ENCODE peak calls at places on chromosome 21, in six cellular contexts. U is GM12878, D is GM12891, G is K562, K is H1, Z is HepG2. H is an unnamed sample.

GRCh38 chr21:38186869-38187268 is 69.9 kb upstream of the KCNJ15 start:
- DNase-seq in K (no peak), G (no peak), Z (no peak), U (no peak), D (no peak), H (no peak)

GRCh38 chr21:32461503-32461902 is 49.0 kb downstream of the EVA1C start:
- DNase-seq in U (no peak), K (no peak), G (no peak), Z (no peak), D (no peak), H (no peak)

GRCh38 chr21:15976807-15977206 is 247.0 kb downstream of the USP25 start:
- DNase-seq in D (no peak), G (no peak), K (no peak), Z (no peak), U (no peak), H (no peak)

GRCh38 chr21:26845066-26845749 is at the start of gene ADAMTS1:
- DNase-seq in D (no peak), U (no peak), G (no peak), K (peak; percentile 68), Z (peak; percentile 4), H (no peak)

GRCh38 chr21:28769683-28770082 is 223.0 kb downstream of the LTN1 start:
- DNase-seq in G (no peak), U (no peak), K (no peak), D (no peak), Z (no peak), H (no peak)

GRCh38 chr21:25039461-25040380 is 567.6 kb downstream of the MRPL39 start:
- DNase-seq in K (no peak), U (peak; percentile 82), G (peak; percentile 1), Z (no peak), D (no peak), H (no peak)

GRCh38 chr21:26946744-26947446 is 20.0 kb downstream of the ADAMTS5 start:
- DNase-seq in G (no peak), K (no peak), D (no peak), U (no peak), Z (no peak), H (no peak)

GRCh38 chr21:38388219-38388618 is 110.1 kb downstream of the ERG start:
- DNase-seq in K (no peak), Z (no peak), G (no peak), D (no peak), U (no peak), H (no peak)

GRCh38 chr21:29217818-29218252 is 80.9 kb upstream of the BACH1 start:
- DNase-seq in G (peak; percentile 23), D (no peak), K (no peak), U (no peak), Z (peak; percentile 17), H (no peak)

GRCh38 chr21:33685613-33686197 is 43.4 kb downstream of the ITSN1 start:
- DNase-seq in G (no peak), Z (peak; percentile 77), U (no peak), K (no peak), D (no peak), H (no peak)

GRCh38 chr21:14900058-14900457 is 164.7 kb downstream of the NRIP1 start:
- DNase-seq in D (no peak), G (no peak), U (no peak), Z (no peak), K (no peak), H (no peak)

GRCh38 chr21:32747396-32747795 is 19.6 kb upstream of the SYNJ1 start:
- DNase-seq in D (no peak), K (no peak), G (no peak), U (no peak), Z (no peak), H (no peak)

GRCh38 chr21:15967661-15968060 is 237.9 kb downstream of the USP25 start:
- DNase-seq in U (no peak), K (peak; percentile 17), D (no peak), Z (no peak), G (no peak), H (no peak)

GRCh38 chr21:14545906-14546480 is at the start of gene SAMSN1:
- DNase-seq in D (no peak), G (peak; percentile 91), K (no peak), Z (no peak), U (peak; percentile 78), H (no peak)

GRCh38 chr21:43808367-43808766 is 19.0 kb downstream of the RRP1 start:
- DNase-seq in G (no peak), U (no peak), D (no peak), Z (no peak), K (no peak), H (no peak)

GRCh38 chr21:39375446-39375845 is 26.6 kb upstream of the HMGN1 start:
- DNase-seq in U (no peak), Z (no peak), K (no peak), G (no peak), D (no peak), H (no peak)

GRCh38 chr21:26732442-26733221 is 112.6 kb downstream of the ADAMTS1 start:
- DNase-seq in Z (peak; percentile 6), U (no peak), D (no peak), K (peak; percentile 34), G (peak; percentile 12), H (no peak)

GRCh38 chr21:16419188-16419874 is 689.5 kb downstream of the USP25 start:
- DNase-seq in K (no peak), D (no peak), U (no peak), Z (peak; percentile 12), G (no peak), H (no peak)

GRCh38 chr21:15022608-15023261 is 42.1 kb downstream of the NRIP1 start:
- DNase-seq in Z (no peak), U (no peak), K (no peak), G (no peak), D (no peak), H (no peak)

GRCh38 chr21:28543975-28544374 is 448.7 kb downstream of the LTN1 start:
- DNase-seq in K (no peak), D (no peak), G (no peak), U (no peak), Z (no peak), H (no peak)

GRCh38 chr21:45972353-45972715 is 9.2 kb upstream of the COL6A1 start:
- DNase-seq in K (no peak), D (no peak), U (no peak), Z (no peak), G (no peak), H (peak; percentile 19)

GRCh38 chr21:45971487-45972352 is 9.8 kb upstream of the COL6A1 start:
- DNase-seq in K (no peak), D (no peak), G (no peak), U (no peak), Z (no peak), H (no peak)

GRCh38 chr21:45974073-45975016 is 7.2 kb upstream of the COL6A1 start:
- DNase-seq in U (no peak), G (peak; percentile 42), D (peak; percentile 32), Z (no peak), K (no peak), H (peak; percentile 54)

GRCh38 chr21:45973475-45974072 is 8.0 kb upstream of the COL6A1 start:
- DNase-seq in G (peak; percentile 72), K (no peak), Z (peak; percentile 49), D (peak; percentile 90), U (no peak), H (peak; percentile 80)

GRCh38 chr21:45972716-45973474 is 8.7 kb upstream of the COL6A1 start:
- DNase-seq in G (no peak), D (no peak), K (no peak), Z (no peak), U (no peak), H (peak; percentile 25)
- TF ChIP-seq TAF1 in G (no peak), D (no peak), K (no peak), Z (no peak), U (no peak), H (no peak)

DNA sequence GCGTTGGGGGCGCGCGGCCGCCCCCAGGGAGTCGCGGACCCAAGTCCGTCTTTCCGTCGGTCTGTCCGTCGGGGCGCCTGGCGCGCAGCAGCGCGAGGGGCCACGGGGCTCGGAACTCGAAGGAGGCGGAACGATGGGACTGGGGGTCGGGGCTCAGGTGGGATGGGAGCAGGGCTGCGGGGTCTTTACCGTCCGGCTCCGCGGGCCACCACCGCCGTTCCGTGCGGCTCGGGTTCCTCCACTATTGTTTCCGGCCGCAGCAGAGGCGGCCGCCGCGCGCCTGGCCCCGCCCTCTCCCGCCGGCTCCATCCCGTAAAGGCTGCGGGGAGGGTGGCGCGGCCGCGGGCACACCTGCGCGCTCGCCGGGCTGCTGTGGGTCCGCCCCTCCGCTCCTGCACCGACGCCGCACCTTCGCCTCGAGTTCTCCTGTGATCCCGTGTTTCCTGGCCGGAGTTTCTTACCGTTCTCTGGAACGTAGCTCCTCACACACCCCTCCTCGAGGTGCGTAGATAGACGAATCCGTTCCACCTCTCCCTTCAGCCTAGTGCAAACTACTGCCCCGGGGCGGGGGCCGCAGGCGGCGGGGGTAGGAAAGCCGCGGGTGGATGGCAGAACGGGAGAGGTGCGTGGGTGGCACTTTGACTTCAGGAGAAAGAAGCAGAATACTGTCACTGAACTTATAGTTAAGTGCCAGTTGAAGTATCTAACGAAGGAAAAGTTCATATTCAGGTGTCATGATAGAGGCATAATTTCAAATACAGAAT is at the start of gene C21orf91:
- DNase-seq in D (peak; percentile 61), U (peak; percentile 79), G (peak; percentile 91), K (peak; percentile 41), Z (peak; percentile 56), H (peak; percentile 60)
- TF ChIP-seq POLR2A in D (peak; percentile 93), U (peak; percentile 96), G (peak; percentile 91), K (peak; percentile 95), Z (peak; percentile 84), H (peak; percentile 95)

DNA sequence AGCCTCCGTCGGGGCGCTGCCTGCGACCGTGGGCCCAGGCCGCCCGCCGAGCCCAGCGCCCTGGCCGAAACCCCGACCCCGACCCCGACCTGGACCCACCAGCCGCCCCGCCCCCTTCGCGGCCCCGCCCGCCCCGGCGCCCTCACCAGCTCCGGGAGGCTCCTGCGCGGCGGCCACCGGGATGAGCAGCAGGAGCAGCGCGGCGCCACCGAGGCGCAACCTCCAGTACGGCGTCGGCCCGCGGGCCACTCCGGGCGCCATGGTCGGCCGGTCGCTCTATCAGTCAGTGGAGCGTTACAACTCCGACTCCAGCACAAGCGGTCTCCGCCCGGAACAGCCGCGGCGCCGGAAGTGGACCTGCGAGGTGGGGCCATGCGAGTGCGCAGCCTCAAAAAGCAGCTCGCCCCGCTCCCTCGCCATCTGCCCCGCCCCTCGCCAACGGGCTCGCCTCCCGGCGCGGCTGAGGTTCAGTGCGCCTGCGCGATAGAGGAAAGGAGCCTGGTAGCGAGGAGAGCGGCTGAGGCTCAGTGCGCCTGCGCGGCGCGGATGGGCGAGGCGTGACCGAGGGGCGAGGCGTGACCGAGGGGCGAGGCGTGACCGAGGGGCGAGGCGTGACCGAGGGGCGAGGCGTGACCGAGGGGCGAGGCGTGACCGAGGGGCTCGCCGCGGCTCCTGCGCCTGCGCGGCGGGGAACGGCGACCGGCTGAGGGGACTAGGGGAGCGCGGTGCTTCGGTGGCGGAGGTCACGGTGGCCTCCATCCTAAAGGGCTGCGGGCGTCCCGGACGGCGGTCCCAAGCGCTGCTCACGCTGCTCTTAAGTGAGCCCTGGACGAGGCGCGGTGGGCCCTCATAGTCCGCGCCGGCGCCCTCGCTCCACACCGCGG is at the start of gene PTTG1IP:
- DNase-seq in U (peak; percentile 94), G (peak; percentile 100), Z (peak; percentile 93), K (peak; percentile 91), D (peak; percentile 98), H (peak; percentile 99)
- TF ChIP-seq POLR2AphosphoS5 in U (peak; percentile 62), G (peak; percentile 62), Z (peak; percentile 86), K (peak; percentile 75), D (peak; percentile 48), H (peak; percentile 56)

DNA sequence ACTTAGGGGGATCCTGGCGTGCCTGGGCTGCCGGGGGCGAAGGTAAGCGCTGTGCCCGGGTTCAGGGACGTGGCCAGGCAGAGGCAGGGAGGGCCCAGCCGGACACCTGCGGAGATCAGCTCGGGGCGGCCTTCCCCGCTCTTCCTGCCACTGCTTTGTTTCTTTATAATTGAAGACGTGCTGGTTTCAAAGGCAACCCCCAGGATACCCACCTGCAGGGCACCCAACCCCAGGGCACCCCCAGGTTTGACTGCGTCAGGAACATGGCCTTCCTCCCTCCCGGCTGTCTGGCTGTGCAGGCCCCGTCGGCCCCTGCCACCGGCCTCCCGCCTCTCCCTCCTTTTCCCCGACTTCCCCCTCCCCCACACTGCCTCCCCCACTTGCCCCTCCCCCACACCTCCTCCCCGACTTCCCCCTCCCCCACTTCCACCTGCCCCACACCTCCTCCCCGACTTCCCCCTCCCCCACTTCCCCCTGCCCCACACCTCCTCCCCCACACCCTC is 52.7 kb downstream of the SLC19A1 start:
- DNase-seq in G (no peak), U (no peak), K (no peak), Z (no peak), D (no peak), H (no peak)
- TF ChIP-seq TAF1 in G (no peak), U (no peak), K (no peak), Z (no peak), D (no peak), H (no peak)

H was measured in GM12892.